ENCODE peak calls at places on chromosome 11, in four cellular contexts. J is IMR-90, B is neuronal stem cell, F is H1. E is an unnamed sample. For H3K36me3, the result is how much of the 10 kb centered on the place peaks cover.

GRCh38 chr11:80505771-80506170 is 1064.9 kb upstream of the TENM4 start:
- DNase-seq in B (no peak), F (no peak), J (no peak), E (no peak)

GRCh38 chr11:29452131-29452530 is 564.7 kb downstream of the KCNA4 start:
- DNase-seq in B (no peak), J (peak), F (no peak), E (no peak)

GRCh38 chr11:97722065-97722464 is 1298.7 kb upstream of the CNTN5 start:
- DNase-seq in B (no peak), F (no peak), J (peak), E (peak)

GRCh38 chr11:94028436-94028835 is 7.3 kb downstream of the HEPHL1 start:
- DNase-seq in J (peak), F (no peak), B (no peak), E (peak)

GRCh38 chr11:33015621-33016551 is at the start of gene DEPDC7:
- DNase-seq in J (peak), F (peak), B (peak), E (peak)

GRCh38 chr11:84236436-84236835 is 950.3 kb upstream of the CCDC90B start:
- DNase-seq in J (no peak), B (no peak), F (no peak), E (no peak)

GRCh38 chr11:1747753-1748466 is 2.5 kb downstream of the IFITM10 start:
- DNase-seq in B (no peak), J (no peak), F (no peak), E (no peak)

GRCh38 chr11:1854949-1855885 is 2.3 kb downstream of the LSP1 start:
- DNase-seq in J (no peak), B (no peak), F (no peak), E (no peak)

GRCh38 chr11:77127969-77128691 is at the start of gene MYO7A:
- DNase-seq in F (peak), B (peak), J (peak), E (peak)

GRCh38 chr11:63941901-63942300 is 3.1 kb downstream of the NAA40 start:
- DNase-seq in J (no peak), B (no peak), F (no peak), E (no peak)

GRCh38 chr11:36034572-36035331 is 90.9 kb downstream of the LDLRAD3 start:
- DNase-seq in F (no peak), B (no peak), J (peak), E (peak)

GRCh38 chr11:104410336-104410735 is 246.4 kb upstream of the PDGFD start:
- DNase-seq in B (no peak), J (no peak), F (no peak), E (no peak)

GRCh38 chr11:35298369-35298768 is 121.0 kb downstream of the SLC1A2 start:
- DNase-seq in J (peak), B (no peak), F (no peak), E (no peak)

GRCh38 chr11:107040447-107041444 is 22.5 kb upstream of the GUCY1A2 start:
- DNase-seq in F (no peak), B (no peak), J (peak), E (peak)

GRCh38 chr11:96393753-96394348 is 4.0 kb downstream of the JRKL start:
- DNase-seq in F (no peak), J (peak), B (no peak), E (peak)

GRCh38 chr11:72739240-72740059 is 12.8 kb downstream of the ARAP1 start:
- DNase-seq in J (no peak), F (no peak), B (no peak), E (no peak)

GRCh38 chr11:102994101-102994500 is 38.6 kb upstream of the MMP13 start:
- DNase-seq in J (peak), B (no peak), F (no peak), E (peak)

GRCh38 chr11:6657346-6657745 is 1.7 kb upstream of the DCHS1 start:
- DNase-seq in J (peak), F (no peak), B (no peak), E (no peak)
- H2AFZ ChIP-seq in J (no peak), F (no peak), B (no peak), E (no peak)

DNA sequence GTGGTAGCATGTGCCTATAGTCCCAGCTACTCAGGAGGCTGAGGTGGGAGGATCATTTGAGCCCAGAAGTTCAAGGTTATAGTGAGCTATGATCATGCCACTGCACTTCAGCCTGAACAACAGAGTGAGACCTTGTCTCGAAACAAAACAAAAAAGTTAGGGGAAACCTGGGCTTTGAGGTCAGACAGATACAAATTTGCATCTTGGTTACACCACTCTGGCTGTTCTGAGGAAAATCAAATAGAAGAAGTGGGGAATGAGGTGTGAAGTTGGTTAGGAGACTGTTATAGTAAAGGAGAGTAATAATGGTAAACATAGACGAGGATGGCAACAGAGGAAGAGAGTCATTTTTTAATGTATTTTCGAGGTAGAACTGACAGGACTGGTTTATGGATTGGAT is 62.6 kb downstream of the PPME1 start:
- DNase-seq in J (no peak), F (no peak), B (no peak), E (no peak)
- H3K36me3 ChIP-seq in J (under half), F (under half), B (under half), E (half or more)

GRCh38 chr11:109869536-109869935 is 223.7 kb upstream of the ZC3H12C start:
- DNase-seq in F (no peak), J (no peak), B (no peak), E (no peak)
- H2BK15ac ChIP-seq in F (no peak), J (no peak), B (no peak), E (no peak)

GRCh38 chr11:71240061-71240690 is 12.2 kb downstream of the SHANK2 start:
- DNase-seq in F (no peak), B (no peak), J (no peak), E (no peak)

GRCh38 chr11:71238941-71239340 is 13.4 kb downstream of the SHANK2 start:
- DNase-seq in J (no peak), F (no peak), B (no peak), E (no peak)

GRCh38 chr11:71239581-71239980 is 12.8 kb downstream of the SHANK2 start:
- DNase-seq in F (no peak), B (no peak), J (no peak), E (no peak)

GRCh38 chr11:71241721-71242259 is 10.6 kb downstream of the SHANK2 start:
- DNase-seq in F (no peak), B (no peak), J (no peak), E (peak)

GRCh38 chr11:71240865-71241691 is 11.3 kb downstream of the SHANK2 start:
- DNase-seq in F (no peak), B (no peak), J (peak), E (peak)
- H2AFZ ChIP-seq in F (no peak), B (no peak), J (peak), E (no peak)

GRCh38 chr11:68551223-68551622 is 90.7 kb downstream of the PPP6R3 start:
- DNase-seq in F (no peak), B (no peak), J (no peak), E (no peak)
- H3K36me3 ChIP-seq in F (under half), B (under half), J (under half), E (under half)

GRCh38 chr11:88042238-88043032 is 132.8 kb downstream of the RAB38 start:
- DNase-seq in B (no peak), F (no peak), J (no peak), E (no peak)
- H2BK15ac ChIP-seq in B (no peak), F (peak), J (no peak), E (no peak)

DNA sequence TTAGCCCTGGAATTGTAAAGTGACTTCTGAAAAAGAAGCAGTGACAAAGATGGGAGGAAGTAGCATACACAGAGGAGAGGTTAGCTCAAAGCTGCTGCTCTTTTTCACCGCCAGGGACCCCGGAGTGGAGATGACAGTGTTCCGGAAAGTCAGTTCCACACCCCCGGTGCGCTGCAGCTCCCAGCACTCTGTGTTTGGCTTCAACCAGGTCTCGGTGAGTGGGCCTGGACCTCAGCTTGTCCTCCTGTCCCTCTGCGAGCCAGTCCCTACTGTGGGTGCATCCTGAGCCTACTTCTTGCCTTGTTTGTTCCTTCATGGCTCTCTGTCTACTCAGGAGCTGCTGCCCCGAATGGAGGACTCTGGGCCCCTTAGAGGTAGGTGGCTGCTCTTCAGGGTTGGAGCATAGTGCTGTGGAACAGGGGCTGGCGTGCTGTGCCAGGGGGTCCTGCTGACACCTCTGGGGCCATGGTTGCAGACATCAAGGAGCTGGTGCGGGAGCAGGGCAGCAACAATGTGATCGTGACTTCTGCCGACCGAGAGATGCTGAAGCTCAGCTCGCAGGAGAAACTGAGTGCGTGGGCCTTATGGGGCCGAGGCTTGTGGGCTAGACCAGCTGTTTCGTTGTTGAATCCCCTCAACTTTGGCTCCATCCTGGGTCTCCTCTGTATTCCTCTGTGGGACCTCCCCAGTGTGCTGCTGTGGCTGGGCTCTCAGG is 1.7 kb downstream of the PCNX3 start:
- DNase-seq in F (no peak), J (no peak), B (no peak), E (no peak)
- H2AFZ ChIP-seq in F (no peak), J (no peak), B (no peak), E (no peak)

E was measured in mesenchymal stem cell.